ENCODE peak calls at places on chromosomes 13 and 19, in six cellular contexts. D is activated B cell treated with CpG ODN at 0.5 μM for 24 hours, Q is pancreas, R is breast epithelium, I is ascending aorta, O is body of pancreas. E is an unnamed sample.

GRCh38 chr13:111909971-111910671 is 156.8 kb upstream of the SOX1 start:
- DNase-seq in O (peak), D (no peak), Q (peak), I (peak), R (no peak), E (no peak)

GRCh38 chr19:30635026-30635985 is 263.1 kb downstream of the ZNF536 start:
- DNase-seq in I (peak), D (no peak), O (no peak), R (no peak), Q (no peak), E (no peak)

GRCh38 chr13:113168211-113168610 is 9.8 kb downstream of the PROZ start:
- DNase-seq in I (peak), R (no peak), Q (no peak), D (no peak), O (no peak), E (no peak)

GRCh38 chr19:33811246-33811645 is 14.6 kb downstream of the KCTD15 start:
- DNase-seq in D (no peak), O (no peak), Q (peak), R (no peak), I (no peak), E (no peak)

GRCh38 chr19:35781650-35782049 is 6.3 kb downstream of the ARHGAP33 start:
- DNase-seq in O (no peak), R (no peak), D (no peak), I (no peak), Q (no peak), E (no peak)

GRCh38 chr13:110336681-110337080 is 29.6 kb downstream of the COL4A2 start:
- DNase-seq in D (no peak), O (no peak), R (no peak), I (peak), Q (no peak), E (no peak)

GRCh38 chr19:46493236-46494114 is 2.2 kb downstream of the PNMA8B start:
- DNase-seq in O (no peak), Q (no peak), D (no peak), R (no peak), I (no peak), E (no peak)

GRCh38 chr13:27450921-27451461 is 627 bp upstream of the MTIF3 start:
- DNase-seq in D (peak), Q (peak), R (peak), I (peak), O (peak), E (peak)

GRCh38 chr13:74324338-74324737 is 190.1 kb upstream of the KLF12 start:
- DNase-seq in O (no peak), Q (no peak), D (no peak), I (no peak), R (no peak), E (no peak)

GRCh38 chr13:24563087-24563486 is 50.5 kb upstream of the PARP4 start:
- DNase-seq in O (no peak), I (no peak), R (no peak), Q (no peak), D (no peak), E (no peak)

GRCh38 chr19:36973021-36973843 is 57.1 kb downstream of the ZNF568 start:
- DNase-seq in D (peak), R (peak), Q (peak), O (peak), I (peak), E (peak)

GRCh38 chr13:99339736-99340392 is 32.7 kb upstream of the GPR183 start:
- DNase-seq in I (no peak), Q (no peak), O (no peak), R (no peak), D (no peak), E (no peak)

GRCh38 chr19:2114218-2114617 is 17.5 kb downstream of the IZUMO4 start:
- DNase-seq in D (no peak), I (no peak), O (no peak), R (no peak), Q (no peak), E (no peak)

GRCh38 chr13:102291587-102292218 is 110.1 kb downstream of the FGF14 start:
- DNase-seq in I (no peak), O (no peak), R (no peak), D (no peak), Q (no peak), E (no peak)

GRCh38 chr19:58368561-58369360 is 6.2 kb upstream of the ZNF497 start:
- DNase-seq in I (no peak), R (no peak), O (no peak), Q (no peak), D (no peak), E (no peak)

GRCh38 chr13:45367358-45367757 is 26.4 kb upstream of the TPT1 start:
- DNase-seq in Q (no peak), O (peak), D (peak), R (no peak), I (peak), E (peak)

GRCh38 chr19:36482876-36483275 is 6.5 kb downstream of the ZNF566 start:
- DNase-seq in D (no peak), I (no peak), O (no peak), Q (no peak), R (no peak), E (no peak)

GRCh38 chr19:6312018-6312417 is 21.4 kb downstream of the ACER1 start:
- DNase-seq in D (no peak), Q (no peak), I (no peak), R (no peak), O (no peak), E (no peak)

GRCh38 chr13:28653111-28653510 is 5.8 kb upstream of the POMP start:
- DNase-seq in O (no peak), R (no peak), D (no peak), I (no peak), Q (no peak), E (no peak)

GRCh38 chr13:51912091-51912490 is 50.3 kb downstream of the CCDC70 start:
- DNase-seq in Q (no peak), R (no peak), I (no peak), O (peak), D (no peak), E (no peak)

GRCh38 chr13:43220873-43221578 is 197.6 kb downstream of the DNAJC15 start:
- DNase-seq in Q (no peak), O (peak), I (no peak), D (no peak), R (no peak), E (no peak)

GRCh38 chr13:31556376-31556775 is 182.9 kb upstream of the RXFP2 start:
- DNase-seq in Q (no peak), R (no peak), O (no peak), D (no peak), I (no peak), E (no peak)

GRCh38 chr13:105660550-105660949 is 874.9 kb downstream of the EFNB2 start:
- DNase-seq in D (no peak), I (no peak), O (no peak), Q (no peak), R (no peak), E (no peak)

GRCh38 chr19:40281381-40282208 is 3.5 kb downstream of the AKT2 start:
- DNase-seq in R (no peak), Q (no peak), I (no peak), D (no peak), O (no peak), E (no peak)

GRCh38 chr13:94007072-94007471 is 472.4 kb downstream of the DCT start:
- DNase-seq in I (no peak), D (no peak), Q (no peak), O (no peak), R (no peak), E (no peak)

GRCh38 chr13:43232866-43233265 is 209.5 kb downstream of the DNAJC15 start:
- DNase-seq in Q (no peak), O (no peak), D (no peak), R (no peak), I (no peak), E (no peak)

GRCh38 chr19:42113641-42114348 is 18.5 kb downstream of the POU2F2 start:
- DNase-seq in R (no peak), I (peak), D (peak), Q (no peak), O (peak), E (no peak)

GRCh38 chr13:111584101-111584500 is 263.7 kb downstream of the TEX29 start:
- DNase-seq in I (no peak), R (no peak), D (no peak), Q (no peak), O (no peak), E (no peak)

GRCh38 chr13:44292545-44292944 is 81.1 kb upstream of the SERP2 start:
- DNase-seq in Q (no peak), D (no peak), O (no peak), R (no peak), I (peak), E (no peak)

GRCh38 chr19:41530761-41531301 is 45.1 kb upstream of the CEACAM21 start:
- DNase-seq in I (no peak), O (no peak), R (no peak), Q (no peak), D (no peak), E (no peak)

GRCh38 chr19:18279516-18280246 is 1.7 kb downstream of the JUND start:
- DNase-seq in R (peak), O (peak), I (peak), Q (peak), D (peak), E (peak)

GRCh38 chr13:113592571-113592970 is 8.0 kb downstream of the TFDP1 start:
- DNase-seq in R (peak), D (no peak), O (no peak), I (peak), Q (no peak), E (peak)

GRCh38 chr13:112446347-112446861 is 70.2 kb downstream of the SPACA7 start:
- DNase-seq in D (no peak), R (no peak), O (no peak), Q (no peak), I (no peak), E (no peak)

GRCh38 chr19:7376151-7376852 is 27.6 kb downstream of the ARHGEF18 start:
- DNase-seq in D (no peak), Q (no peak), I (no peak), O (no peak), R (no peak), E (no peak)

GRCh38 chr13:103931885-103932284 is 865.7 kb upstream of the SLC10A2 start:
- DNase-seq in D (no peak), R (no peak), O (no peak), I (no peak), Q (no peak), E (no peak)

GRCh38 chr19:44848036-44848804 is 2.1 kb downstream of the NECTIN2 start:
- DNase-seq in I (peak), O (peak), R (no peak), D (no peak), Q (no peak), E (no peak)

GRCh38 chr13:111922086-111922485 is 144.9 kb upstream of the SOX1 start:
- DNase-seq in R (no peak), O (no peak), Q (no peak), D (no peak), I (peak), E (no peak)

DNA sequence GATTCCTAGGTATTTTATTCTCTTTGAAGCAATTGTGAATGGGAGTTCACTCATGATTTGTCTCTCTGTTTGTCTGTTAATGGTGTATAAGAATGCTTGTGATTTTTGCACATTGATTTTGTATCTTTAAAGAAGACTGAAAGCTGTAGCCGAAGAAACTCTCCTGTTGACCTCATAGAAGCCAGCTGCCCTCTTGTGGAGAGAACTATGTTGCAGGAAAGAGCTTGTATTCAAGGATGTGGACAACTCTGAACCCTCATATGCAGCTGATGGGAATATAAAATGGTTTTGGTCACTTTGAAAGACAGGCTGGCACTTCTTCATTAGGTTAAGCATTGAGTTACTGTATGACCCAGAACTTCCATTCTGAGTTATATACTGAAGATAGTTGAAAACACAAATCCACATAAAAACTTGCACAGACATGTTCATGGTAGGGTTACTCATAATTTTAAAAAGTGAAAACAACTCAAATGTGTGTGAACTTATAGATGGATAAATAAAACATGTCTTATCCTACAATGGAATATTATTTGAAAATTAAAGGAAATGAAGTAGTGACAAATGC is 65.8 kb upstream of the SLITRK6 start:
- DNase-seq in Q (no peak), R (no peak), I (no peak), D (no peak), O (no peak), E (no peak)
- TF ChIP-seq CTCF in Q (no peak), R (no peak), I (no peak), D (no peak), O (no peak), E (no peak)

DNA sequence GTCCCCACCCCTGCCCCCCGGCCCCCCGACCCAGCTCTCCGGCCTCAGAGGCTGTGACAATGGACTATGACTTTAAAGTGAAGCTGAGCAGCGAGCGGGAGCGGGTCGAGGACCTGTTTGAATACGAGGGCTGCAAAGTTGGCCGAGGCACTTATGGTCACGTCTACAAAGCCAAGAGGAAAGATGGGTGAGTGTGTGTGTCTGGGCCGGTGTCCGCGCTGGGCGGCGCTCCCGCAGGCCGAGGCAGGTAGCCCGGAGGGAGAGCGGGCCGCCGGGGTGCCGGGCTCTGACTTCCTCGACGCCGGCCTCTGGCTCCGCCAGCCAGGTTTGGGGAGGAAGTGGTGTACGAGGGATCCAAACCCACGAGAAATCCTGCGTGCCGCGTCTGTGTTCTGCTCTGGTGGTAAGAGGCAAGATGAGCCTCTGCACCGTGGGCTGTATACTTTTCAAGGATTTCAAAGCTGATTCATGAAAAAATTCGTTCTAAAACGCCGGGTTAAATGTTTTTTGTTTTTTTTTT is 714 bp downstream of the CDK8 start:
- DNase-seq in O (peak), D (peak), Q (peak), I (peak), R (peak), E (peak)
- TF ChIP-seq CTCF in O (peak), D (no peak), Q (no peak), I (no peak), R (no peak), E (no peak)

DNA sequence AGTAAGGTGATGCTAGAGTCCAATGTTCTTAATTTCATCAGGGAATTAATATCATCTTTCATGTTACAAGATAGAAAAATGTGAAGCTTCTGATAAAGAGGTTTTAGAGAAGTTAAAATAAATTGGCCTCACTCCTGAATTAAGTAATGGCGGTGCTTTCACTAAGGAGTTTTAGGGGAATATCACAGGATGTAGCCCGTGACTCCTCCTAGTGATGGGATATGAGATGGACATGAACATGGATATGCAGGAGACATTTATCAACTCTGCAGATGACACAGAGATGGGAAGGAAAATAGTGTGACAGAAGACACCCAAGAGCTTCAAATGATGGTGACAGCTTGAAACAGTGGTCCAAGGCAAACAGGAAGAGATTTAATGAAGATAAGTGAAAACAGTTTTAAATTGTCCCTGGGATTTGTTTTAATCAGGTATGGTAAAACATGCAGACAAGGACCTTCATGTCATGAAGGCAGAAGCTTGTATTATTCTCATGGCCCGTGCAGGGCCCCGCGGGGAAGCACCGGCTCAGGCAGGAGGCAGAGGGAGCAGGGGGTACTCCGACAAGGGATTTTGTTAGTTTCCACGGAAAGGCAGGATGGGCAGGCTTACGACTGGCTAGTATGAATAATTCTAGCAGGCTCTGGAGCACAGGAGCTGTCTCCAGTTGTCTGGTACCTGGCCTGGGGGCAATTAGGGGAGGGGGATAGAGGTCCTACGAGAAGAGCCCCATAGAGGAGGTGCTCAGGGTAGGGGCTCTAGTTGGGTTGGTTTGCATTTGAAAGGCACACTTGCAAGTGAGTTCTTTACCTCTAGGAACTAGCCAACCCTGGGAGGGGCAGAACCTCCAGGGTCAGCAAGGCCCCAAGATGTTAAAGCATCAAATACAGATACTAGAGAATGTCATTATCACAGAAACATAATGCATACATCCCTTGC is 38.7 kb upstream of the FARP1 start:
- DNase-seq in O (no peak), D (no peak), Q (no peak), I (no peak), R (no peak), E (no peak)
- TF ChIP-seq CTCF in O (no peak), D (no peak), Q (no peak), I (no peak), R (no peak), E (no peak)

GRCh38 chr19:8477889-8478288 is 24.6 kb downstream of the PRAM1 start:
- DNase-seq in D (no peak), O (no peak), I (no peak), Q (no peak), R (no peak), E (no peak)

GRCh38 chr19:8473652-8474476 is 28.6 kb downstream of the PRAM1 start:
- DNase-seq in I (no peak), R (no peak), D (no peak), Q (no peak), O (no peak), E (no peak)

GRCh38 chr19:8478605-8479004 is 23.8 kb downstream of the PRAM1 start:
- DNase-seq in R (no peak), Q (no peak), I (no peak), O (no peak), D (no peak), E (no peak)

GRCh38 chr19:8475005-8475404 is 27.4 kb downstream of the PRAM1 start:
- DNase-seq in I (no peak), O (no peak), Q (no peak), D (no peak), R (no peak), E (no peak)

GRCh38 chr19:8476524-8476923 is 25.9 kb downstream of the PRAM1 start:
- DNase-seq in Q (no peak), R (no peak), D (no peak), I (no peak), O (no peak), E (no peak)
- TF ChIP-seq CTCF in Q (no peak), R (no peak), D (no peak), I (no peak), O (no peak), E (no peak)

GRCh38 chr19:13554506-13555235 is 48.4 kb upstream of the CACNA1A start:
- DNase-seq in Q (no peak), D (no peak), I (no peak), R (no peak), O (no peak), E (no peak)

GRCh38 chr19:13556552-13556951 is 50.3 kb upstream of the CACNA1A start:
- DNase-seq in O (no peak), I (no peak), D (no peak), Q (no peak), R (no peak), E (no peak)

GRCh38 chr19:13557756-13558398 is 51.6 kb upstream of the CACNA1A start:
- DNase-seq in D (no peak), R (no peak), I (no peak), O (peak), Q (no peak), E (no peak)

GRCh38 chr19:13553880-13554400 is 47.7 kb upstream of the CACNA1A start:
- DNase-seq in O (no peak), I (no peak), R (no peak), Q (no peak), D (no peak), E (no peak)
- TF ChIP-seq CTCF in O (no peak), I (no peak), R (no peak), Q (no peak), D (no peak), E (no peak)

DNA sequence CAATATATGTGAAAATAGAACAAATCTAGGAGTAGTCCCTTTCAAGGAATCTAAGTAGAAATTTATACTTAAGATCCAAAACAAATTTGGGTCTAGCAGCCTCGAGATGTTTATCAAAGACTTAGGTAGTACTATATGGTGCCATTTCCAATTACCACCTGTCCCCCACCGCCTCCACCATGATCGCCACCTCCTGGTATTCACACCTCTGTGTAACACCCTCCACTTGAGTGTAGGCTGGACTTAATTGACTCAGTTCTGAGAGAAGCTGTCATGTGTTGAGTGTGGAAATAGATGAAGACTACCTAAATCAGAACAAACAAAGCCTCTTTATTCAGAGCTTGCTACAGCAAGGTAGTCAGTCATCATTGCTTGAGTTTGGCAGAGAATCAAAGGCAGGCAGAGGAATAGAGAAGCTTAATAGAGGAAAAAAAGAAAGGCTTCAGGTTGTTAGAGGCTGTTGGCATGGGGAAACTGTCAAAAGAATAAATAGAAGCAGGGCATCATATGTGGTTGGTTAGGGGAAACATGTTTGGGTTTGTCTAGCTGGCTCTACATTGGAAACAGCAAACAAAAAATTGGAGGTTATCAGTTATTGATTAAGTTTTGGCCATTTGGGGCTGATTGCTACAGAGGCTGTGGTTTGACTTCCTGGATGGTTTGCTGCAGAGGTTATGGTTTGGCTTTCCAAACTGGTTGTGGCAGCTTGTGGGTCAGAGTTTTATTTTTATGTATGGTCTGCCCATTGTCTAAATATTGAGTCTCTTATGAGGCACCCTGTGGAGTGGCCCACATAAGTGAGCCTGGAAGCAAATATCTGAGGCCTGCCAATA is 261.4 kb downstream of the GPC5 start:
- DNase-seq in R (no peak), O (no peak), Q (no peak), D (no peak), I (no peak), E (no peak)
- TF ChIP-seq CTCF in R (no peak), O (no peak), Q (no peak), D (no peak), I (no peak), E (no peak)

GRCh38 chr19:57068921-57069697 is 50.7 kb upstream of the USP29 start:
- DNase-seq in D (no peak), I (no peak), R (peak), O (peak), Q (no peak), E (no peak)
- TF ChIP-seq CTCF in D (no peak), I (no peak), R (peak), O (no peak), Q (no peak), E (no peak)

E was measured in natural killer cell.